ENCODE peak calls at places on chromosome 20, in eight cellular contexts. One of them, this sample, is unnamed. For H3K4me1, the result is how much of the 10 kb centered on the place peaks cover.

GRCh38 chr20:10580700-10581099 is 93.1 kb downstream of the JAG1 start:
- DNase-seq in HepG2: no peak
- DNase-seq in IMR-90: no peak
- DNase-seq in A549: no peak
- DNase-seq in tibial nerve: no peak
- DNase-seq in heart left ventricle: no peak
- DNase-seq in adrenal gland: no peak
- DNase-seq in sigmoid colon: no peak
- DNase-seq in this sample: no peak

GRCh38 chr20:41392295-41392694 is 25.7 kb upstream of the EMILIN3 start:
- DNase-seq in adrenal gland: no peak
- DNase-seq in tibial nerve: no peak
- DNase-seq in heart left ventricle: no peak
- DNase-seq in HepG2: no peak
- DNase-seq in sigmoid colon: no peak
- DNase-seq in A549: no peak
- DNase-seq in IMR-90: no peak
- DNase-seq in this sample: no peak

GRCh38 chr20:49885558-49886332 is 29.6 kb downstream of the SPATA2 start:
- DNase-seq in tibial nerve: no peak
- DNase-seq in HepG2: no peak
- DNase-seq in A549: no peak
- DNase-seq in heart left ventricle: no peak
- DNase-seq in IMR-90: no peak
- DNase-seq in adrenal gland: no peak
- DNase-seq in sigmoid colon: peak
- DNase-seq in this sample: no peak

GRCh38 chr20:5197847-5198650 is 71.2 kb downstream of the CDS2 start:
- DNase-seq in adrenal gland: no peak
- DNase-seq in IMR-90: no peak
- DNase-seq in HepG2: no peak
- DNase-seq in A549: no peak
- DNase-seq in tibial nerve: no peak
- DNase-seq in sigmoid colon: no peak
- DNase-seq in heart left ventricle: no peak
- DNase-seq in this sample: peak

GRCh38 chr20:17808357-17808756 is 108.6 kb downstream of the BANF2 start:
- DNase-seq in IMR-90: peak
- DNase-seq in A549: no peak
- DNase-seq in adrenal gland: peak
- DNase-seq in heart left ventricle: peak
- DNase-seq in HepG2: peak
- DNase-seq in sigmoid colon: peak
- DNase-seq in tibial nerve: peak
- DNase-seq in this sample: peak

GRCh38 chr20:5696011-5696559 is 54.1 kb upstream of the SHLD1 start:
- DNase-seq in adrenal gland: no peak
- DNase-seq in A549: peak
- DNase-seq in tibial nerve: no peak
- DNase-seq in sigmoid colon: no peak
- DNase-seq in HepG2: peak
- DNase-seq in heart left ventricle: peak
- DNase-seq in IMR-90: peak
- DNase-seq in this sample: no peak

GRCh38 chr20:58559368-58559729 is 44.1 kb upstream of the APCDD1L start:
- DNase-seq in sigmoid colon: no peak
- DNase-seq in A549: no peak
- DNase-seq in adrenal gland: no peak
- DNase-seq in HepG2: no peak
- DNase-seq in heart left ventricle: no peak
- DNase-seq in tibial nerve: no peak
- DNase-seq in IMR-90: no peak
- DNase-seq in this sample: no peak

GRCh38 chr20:58969439-58969838 is 11.6 kb upstream of the NELFCD start:
- DNase-seq in tibial nerve: no peak
- DNase-seq in A549: no peak
- DNase-seq in adrenal gland: no peak
- DNase-seq in sigmoid colon: no peak
- DNase-seq in heart left ventricle: no peak
- DNase-seq in IMR-90: no peak
- DNase-seq in HepG2: no peak
- DNase-seq in this sample: no peak

GRCh38 chr20:36421641-36422040 is 115.5 kb downstream of the DLGAP4 start:
- DNase-seq in sigmoid colon: no peak
- DNase-seq in A549: no peak
- DNase-seq in heart left ventricle: no peak
- DNase-seq in IMR-90: no peak
- DNase-seq in tibial nerve: no peak
- DNase-seq in HepG2: no peak
- DNase-seq in adrenal gland: no peak
- DNase-seq in this sample: no peak

GRCh38 chr20:16273812-16274560 is 299.3 kb downstream of the KIF16B start:
- DNase-seq in sigmoid colon: no peak
- DNase-seq in heart left ventricle: no peak
- DNase-seq in adrenal gland: no peak
- DNase-seq in tibial nerve: no peak
- DNase-seq in HepG2: no peak
- DNase-seq in IMR-90: no peak
- DNase-seq in A549: no peak
- DNase-seq in this sample: no peak

GRCh38 chr20:20167704-20168103 is 115.4 kb downstream of the CFAP61 start:
- DNase-seq in A549: no peak
- DNase-seq in HepG2: no peak
- DNase-seq in adrenal gland: no peak
- DNase-seq in IMR-90: no peak
- DNase-seq in sigmoid colon: no peak
- DNase-seq in tibial nerve: no peak
- DNase-seq in heart left ventricle: peak
- DNase-seq in this sample: peak

GRCh38 chr20:51313275-51313898 is 229.1 kb downstream of the NFATC2 start:
- DNase-seq in tibial nerve: no peak
- DNase-seq in heart left ventricle: no peak
- DNase-seq in IMR-90: peak
- DNase-seq in sigmoid colon: no peak
- DNase-seq in HepG2: no peak
- DNase-seq in adrenal gland: no peak
- DNase-seq in A549: no peak
- DNase-seq in this sample: no peak

GRCh38 chr20:64161595-64162238 is 2.5 kb upstream of the MYT1 start:
- DNase-seq in adrenal gland: peak
- DNase-seq in sigmoid colon: no peak
- DNase-seq in A549: peak
- DNase-seq in HepG2: peak
- DNase-seq in heart left ventricle: peak
- DNase-seq in tibial nerve: no peak
- DNase-seq in IMR-90: peak
- DNase-seq in this sample: peak

GRCh38 chr20:49852522-49853055 is 40.0 kb downstream of the SLC9A8 start:
- DNase-seq in HepG2: no peak
- DNase-seq in sigmoid colon: no peak
- DNase-seq in adrenal gland: no peak
- DNase-seq in IMR-90: no peak
- DNase-seq in A549: no peak
- DNase-seq in tibial nerve: no peak
- DNase-seq in heart left ventricle: no peak
- DNase-seq in this sample: no peak

GRCh38 chr20:62511915-62512610 is 36.3 kb upstream of the GATA5 start:
- DNase-seq in tibial nerve: no peak
- DNase-seq in A549: no peak
- DNase-seq in heart left ventricle: peak
- DNase-seq in IMR-90: no peak
- DNase-seq in sigmoid colon: no peak
- DNase-seq in adrenal gland: no peak
- DNase-seq in HepG2: no peak
- DNase-seq in this sample: no peak
- TF ChIP-seq CTCF in tibial nerve: no peak
- TF ChIP-seq CTCF in A549: no peak
- TF ChIP-seq CTCF in heart left ventricle: no peak
- TF ChIP-seq CTCF in IMR-90: no peak
- TF ChIP-seq CTCF in sigmoid colon: no peak
- TF ChIP-seq CTCF in adrenal gland: no peak
- TF ChIP-seq CTCF in HepG2: no peak
- TF ChIP-seq CTCF in this sample: no peak

DNA sequence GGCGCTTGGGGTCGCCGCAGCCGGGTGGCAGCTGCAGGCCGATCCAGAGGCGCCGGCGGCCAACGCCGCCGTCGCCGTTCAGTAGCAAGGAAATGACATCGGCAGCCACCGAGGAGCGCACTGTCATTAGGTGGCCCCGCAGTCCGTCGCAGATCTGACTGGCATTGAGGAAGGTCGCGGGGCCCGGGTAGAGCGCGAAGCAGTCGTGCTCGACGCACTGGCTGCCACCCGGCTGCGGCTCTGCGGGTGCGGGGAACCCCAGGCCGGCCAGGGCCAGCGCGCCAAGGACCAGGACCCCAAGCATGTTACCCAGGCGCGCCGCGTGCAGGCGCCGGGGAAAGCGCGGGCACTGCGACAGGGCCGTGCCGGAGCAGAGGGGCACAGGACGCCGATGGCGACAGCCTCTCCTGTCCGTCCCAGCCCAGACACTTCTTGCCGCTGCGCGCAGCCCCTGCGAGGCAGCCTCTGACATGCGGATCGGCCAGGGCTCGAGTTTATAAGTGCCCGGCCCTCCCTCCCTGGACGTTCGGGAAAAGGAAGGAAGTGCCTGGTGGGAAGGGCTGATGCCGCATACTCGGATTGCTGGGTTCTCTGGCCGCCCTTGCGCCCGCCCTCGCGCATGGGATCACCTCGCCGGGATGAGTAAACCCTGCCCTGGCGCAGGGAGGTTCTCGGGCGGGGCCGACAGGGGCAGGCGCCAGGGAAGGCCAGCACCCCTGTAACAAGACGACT is at the start of gene THBD:
- DNase-seq in sigmoid colon: peak
- DNase-seq in tibial nerve: peak
- DNase-seq in HepG2: no peak
- DNase-seq in adrenal gland: peak
- DNase-seq in IMR-90: peak
- DNase-seq in heart left ventricle: peak
- DNase-seq in A549: peak
- DNase-seq in this sample: peak
- H3K4me1 ChIP-seq in sigmoid colon: under half
- H3K4me1 ChIP-seq in tibial nerve: half or more
- H3K4me1 ChIP-seq in HepG2: under half
- H3K4me1 ChIP-seq in adrenal gland: half or more
- H3K4me1 ChIP-seq in IMR-90: under half
- H3K4me1 ChIP-seq in heart left ventricle: half or more
- H3K4me1 ChIP-seq in A549: under half
- H3K4me1 ChIP-seq in this sample: under half

GRCh38 chr20:46348972-46349741 is 40.9 kb upstream of the CDH22 start:
- DNase-seq in A549: peak
- DNase-seq in HepG2: peak
- DNase-seq in sigmoid colon: no peak
- DNase-seq in adrenal gland: peak
- DNase-seq in IMR-90: peak
- DNase-seq in tibial nerve: peak
- DNase-seq in heart left ventricle: peak
- DNase-seq in this sample: peak
- TF ChIP-seq POLR2A in A549: no peak
- TF ChIP-seq POLR2A in HepG2: no peak
- TF ChIP-seq POLR2A in sigmoid colon: no peak
- TF ChIP-seq POLR2A in adrenal gland: no peak
- TF ChIP-seq POLR2A in IMR-90: no peak
- TF ChIP-seq POLR2A in tibial nerve: no peak
- TF ChIP-seq POLR2A in heart left ventricle: no peak
- TF ChIP-seq POLR2A in this sample: no peak

GRCh38 chr20:34824026-34824860 is 1.2 kb downstream of the NCOA6 start:
- DNase-seq in sigmoid colon: peak
- DNase-seq in tibial nerve: peak
- DNase-seq in heart left ventricle: peak
- DNase-seq in A549: peak
- DNase-seq in adrenal gland: peak
- DNase-seq in IMR-90: peak
- DNase-seq in HepG2: peak
- DNase-seq in this sample: peak

GRCh38 chr20:34824861-34825529 is 456 bp downstream of the NCOA6 start:
- DNase-seq in adrenal gland: peak
- DNase-seq in tibial nerve: peak
- DNase-seq in A549: peak
- DNase-seq in heart left ventricle: peak
- DNase-seq in HepG2: peak
- DNase-seq in sigmoid colon: peak
- DNase-seq in IMR-90: peak
- DNase-seq in this sample: peak

GRCh38 chr20:34825530-34826362 is at the start of gene NCOA6:
- DNase-seq in tibial nerve: peak
- DNase-seq in HepG2: peak
- DNase-seq in A549: peak
- DNase-seq in heart left ventricle: peak
- DNase-seq in IMR-90: peak
- DNase-seq in adrenal gland: peak
- DNase-seq in sigmoid colon: peak
- DNase-seq in this sample: peak

GRCh38 chr20:34834459-34834893 is 9.0 kb upstream of the NCOA6 start:
- DNase-seq in A549: peak
- DNase-seq in sigmoid colon: no peak
- DNase-seq in HepG2: peak
- DNase-seq in tibial nerve: no peak
- DNase-seq in adrenal gland: no peak
- DNase-seq in heart left ventricle: no peak
- DNase-seq in IMR-90: peak
- DNase-seq in this sample: no peak

GRCh38 chr20:34829191-34829590 is 3.7 kb upstream of the NCOA6 start:
- DNase-seq in adrenal gland: no peak
- DNase-seq in HepG2: no peak
- DNase-seq in sigmoid colon: no peak
- DNase-seq in tibial nerve: no peak
- DNase-seq in IMR-90: no peak
- DNase-seq in A549: no peak
- DNase-seq in heart left ventricle: no peak
- DNase-seq in this sample: no peak
- TF ChIP-seq CTCF in adrenal gland: no peak
- TF ChIP-seq CTCF in HepG2: no peak
- TF ChIP-seq CTCF in sigmoid colon: no peak
- TF ChIP-seq CTCF in tibial nerve: no peak
- TF ChIP-seq CTCF in IMR-90: no peak
- TF ChIP-seq CTCF in A549: no peak
- TF ChIP-seq CTCF in heart left ventricle: no peak
- TF ChIP-seq CTCF in this sample: no peak